ENCODE peak calls at places on chromosomes 3 and 15, in seven cellular contexts. F is posterior cingulate gyrus; Y is pancreas; V is activated CD8-positive, alpha-beta T cell treated with anti-CD3 and anti-CD28 coated beads, Interleukin-2, amount 10 ng/mL, durations not matched to agents 7 days and 5 days; N is AG10803; L is AG04450; T is activated T-helper 1 cell treated with Interleukin-2 at 50 U/mL for 16 hours. J is an unnamed sample.

GRCh38 chr15:46151786-46152185 is 517.0 kb downstream of the SQOR start:
- DNase-seq in F (no peak), N (no peak), Y (no peak), T (no peak), L (no peak), V (no peak), J (no peak)

GRCh38 chr3:106302451-106303221 is 433.8 kb upstream of the CBLB start:
- DNase-seq in L (no peak), F (no peak), Y (no peak), N (no peak), T (no peak), V (peak; percentile 43), J (no peak)

GRCh38 chr15:76330281-76330680 is 6.3 kb upstream of the ISL2 start:
- DNase-seq in T (no peak), V (no peak), F (no peak), L (no peak), N (peak; percentile 64), Y (no peak), J (no peak)

GRCh38 chr3:133209871-133210550 is 171.8 kb downstream of the TMEM108 start:
- DNase-seq in V (no peak), L (peak; percentile 3), T (no peak), F (no peak), N (peak; percentile 51), Y (no peak), J (no peak)

GRCh38 chr3:123819949-123820348 is 64.2 kb downstream of the MYLK start:
- DNase-seq in N (no peak), T (no peak), V (no peak), Y (no peak), F (no peak), L (no peak), J (no peak)

GRCh38 chr3:72769758-72770540 is 78.3 kb downstream of the SHQ1 start:
- DNase-seq in N (no peak), V (no peak), T (no peak), F (no peak), Y (no peak), L (no peak), J (no peak)

GRCh38 chr15:77818484-77819270 is 186.0 kb upstream of the LINGO1 start:
- DNase-seq in F (no peak), L (no peak), T (no peak), Y (no peak), N (no peak), V (no peak), J (peak; percentile 68)

GRCh38 chr3:171829841-171830559 is 13.1 kb upstream of the TMEM212 start:
- DNase-seq in V (no peak), F (peak; percentile 43), T (no peak), L (no peak), Y (peak; percentile 77), N (peak; percentile 80), J (peak; percentile 73)

GRCh38 chr15:50764331-50765201 is 940 bp downstream of the SPPL2A start:
- DNase-seq in T (no peak), V (peak; percentile 33), Y (no peak), F (no peak), N (no peak), L (no peak), J (no peak)

GRCh38 chr15:23420806-23421575 is 26.1 kb downstream of the GOLGA6L2 start:
- DNase-seq in V (no peak), T (no peak), F (no peak), N (peak; percentile 34), Y (no peak), L (no peak), J (no peak)

GRCh38 chr3:99330281-99330680 is 308.1 kb upstream of the COL8A1 start:
- DNase-seq in L (no peak), T (no peak), V (no peak), F (no peak), Y (no peak), N (no peak), J (no peak)

GRCh38 chr3:83821526-83821925 is 1137.3 kb upstream of the CADM2 start:
- DNase-seq in N (no peak), F (no peak), Y (no peak), L (no peak), V (no peak), T (no peak), J (no peak)

GRCh38 chr15:69766156-69766555 is 313.5 kb downstream of the RPLP1 start:
- DNase-seq in V (no peak), N (no peak), T (no peak), L (no peak), F (no peak), Y (no peak), J (no peak)

GRCh38 chr3:36784012-36784763 is 19.8 kb upstream of the DCLK3 start:
- DNase-seq in Y (no peak), V (no peak), T (no peak), F (no peak), N (peak; percentile 30), L (no peak), J (no peak)

GRCh38 chr15:82875411-82876003 is 66.1 kb downstream of the WHAMM start:
- DNase-seq in V (no peak), T (no peak), N (peak; percentile 61), F (no peak), Y (no peak), L (peak; percentile 46), J (no peak)

GRCh38 chr15:51227967-51228783 is 110.2 kb downstream of the CYP19A1 start:
- DNase-seq in L (peak; percentile 27), T (no peak), N (peak; percentile 90), Y (no peak), V (peak; percentile 41), F (no peak), J (peak; percentile 7)

GRCh38 chr15:75631935-75632334 is 6.4 kb upstream of the SNUPN start:
- DNase-seq in N (no peak), F (no peak), Y (no peak), T (no peak), L (no peak), V (no peak), J (no peak)

GRCh38 chr3:197008436-197009209 is 21.0 kb downstream of the MELTF start:
- DNase-seq in F (no peak), N (no peak), L (no peak), Y (no peak), T (no peak), V (no peak), J (no peak)

GRCh38 chr3:132399054-132399929 is 18.0 kb upstream of the DNAJC13 start:
- DNase-seq in F (no peak), T (no peak), V (peak; percentile 39), N (peak; percentile 69), Y (no peak), L (peak; percentile 42), J (no peak)

GRCh38 chr3:111541911-111542483 is at the start of gene CD96:
- DNase-seq in T (peak; percentile 48), F (no peak), V (peak; percentile 84), L (no peak), N (no peak), Y (no peak), J (no peak)

GRCh38 chr15:77499087-77499765 is 78.5 kb downstream of the HMG20A start:
- DNase-seq in F (no peak), T (no peak), N (peak; percentile 31), L (no peak), V (no peak), Y (no peak), J (no peak)

GRCh38 chr15:28104326-28104725 is 5.2 kb upstream of the OCA2 start:
- DNase-seq in T (no peak), V (no peak), L (no peak), N (no peak), Y (peak; percentile 5), F (no peak), J (no peak)

GRCh38 chr3:187919535-187919934 is 174.3 kb upstream of the BCL6 start:
- DNase-seq in Y (no peak), V (peak; percentile 57), F (no peak), L (no peak), N (no peak), T (no peak), J (no peak)

GRCh38 chr3:38039899-38040261 is 872 bp downstream of the DLEC1 start:
- DNase-seq in L (no peak), N (peak; percentile 44), F (no peak), T (peak; percentile 40), Y (peak; percentile 61), V (peak; percentile 61), J (peak; percentile 55)

GRCh38 chr3:185763347-185764010 is 61.4 kb downstream of the IGF2BP2 start:
- DNase-seq in Y (no peak), V (no peak), T (no peak), F (no peak), N (no peak), L (no peak), J (no peak)

GRCh38 chr15:40449275-40449674 is 8.5 kb downstream of the BAHD1 start:
- DNase-seq in F (no peak), T (no peak), Y (no peak), N (peak; percentile 55), V (no peak), L (no peak), J (no peak)

J was measured in H1.